ENCODE peak calls at places on chromosomes 5 and 9, in four cellular contexts. P, B, R and N are unnamed samples.

GRCh38 chr5:133736512-133736911 is 124.2 kb upstream of the FSTL4 start:
- DNase-seq in P (no peak), B (no peak), R (no peak), N (no peak)

GRCh38 chr5:82174128-82174918 is 103.8 kb downstream of the RPS23 start:
- DNase-seq in P (peak; percentile 54), B (peak; percentile 5), R (peak; percentile 82), N (peak; percentile 68)

GRCh38 chr9:75071530-75072122 is 16.3 kb downstream of the NMRK1 start:
- DNase-seq in P (no peak), B (no peak), R (no peak), N (peak; percentile 28)

GRCh38 chr5:42781584-42781983 is 25.0 kb downstream of the CCDC152 start:
- DNase-seq in P (no peak), B (no peak), R (no peak), N (no peak)

GRCh38 chr5:139949710-139950109 is 93.4 kb downstream of the NRG2 start:
- DNase-seq in P (peak; percentile 30), B (no peak), R (no peak), N (peak; percentile 83)

GRCh38 chr5:34600118-34600493 is 56.0 kb upstream of the RAI14 start:
- DNase-seq in P (no peak), B (no peak), R (no peak), N (no peak)

GRCh38 chr5:53276825-53277224 is 167.3 kb upstream of the MOCS2 start:
- DNase-seq in P (no peak), B (no peak), R (no peak), N (no peak)

GRCh38 chr5:170159101-170159698 is 53.5 kb downstream of the FOXI1 start:
- DNase-seq in P (no peak), B (no peak), R (no peak), N (no peak)

GRCh38 chr9:81557957-81558791 is 131.2 kb downstream of the TLE1 start:
- DNase-seq in P (no peak), B (no peak), R (no peak), N (peak; percentile 54)

GRCh38 chr9:92781902-92782301 is 17.3 kb upstream of the BICD2 start:
- DNase-seq in P (no peak), B (no peak), R (no peak), N (no peak)

GRCh38 chr5:127892467-127893207 is 189.4 kb downstream of the CCDC192 start:
- DNase-seq in P (no peak), B (peak; percentile 15), R (no peak), N (no peak)

GRCh38 chr5:77400645-77401044 is 91.5 kb downstream of the WDR41 start:
- DNase-seq in P (no peak), B (no peak), R (no peak), N (no peak)

GRCh38 chr9:111898331-111899096 is 1.9 kb downstream of the UGCG start:
- DNase-seq in P (no peak), B (no peak), R (no peak), N (no peak)

GRCh38 chr5:96896806-96897205 is 20.5 kb downstream of the ERAP2 start:
- DNase-seq in P (no peak), B (no peak), R (no peak), N (no peak)

GRCh38 chr9:114006155-114006550 is 71.9 kb downstream of the AMBP start:
- DNase-seq in P (no peak), B (no peak), R (peak; percentile 1), N (no peak)

GRCh38 chr5:179800696-179801201 is 5.9 kb downstream of the MGAT4B start:
- DNase-seq in P (no peak), B (no peak), R (no peak), N (no peak)

GRCh38 chr9:126153382-126153781 is 173.2 kb upstream of the MVB12B start:
- DNase-seq in P (no peak), B (no peak), R (no peak), N (no peak)

GRCh38 chr5:60945760-60946253 is 802 bp downstream of the NDUFAF2 start:
- DNase-seq in P (no peak), B (peak; percentile 55), R (no peak), N (peak; percentile 37)

GRCh38 chr5:103223031-103223955 is 35.3 kb upstream of the MACIR start:
- DNase-seq in P (no peak), B (no peak), R (no peak), N (no peak)

GRCh38 chr5:96008987-96009647 is 47.5 kb upstream of the ELL2 start:
- DNase-seq in P (no peak), B (no peak), R (no peak), N (no peak)

GRCh38 chr5:14884062-14884612 is 12.6 kb upstream of the ANKH start:
- DNase-seq in P (no peak), B (no peak), R (no peak), N (no peak)

GRCh38 chr9:130680836-130681768 is 12.5 kb upstream of the EXOSC2 start:
- DNase-seq in P (peak; percentile 82), B (peak; percentile 90), R (peak; percentile 65), N (peak; percentile 89)

GRCh38 chr5:105954341-105954740 is 1716.4 kb downstream of the EFNA5 start:
- DNase-seq in P (no peak), B (no peak), R (no peak), N (no peak)

GRCh38 chr5:149457393-149457763 is 78.3 kb upstream of the IL17B start:
- DNase-seq in P (no peak), B (no peak), R (no peak), N (no peak)